ENCODE peak calls at places on chromosome 1, in five cellular contexts. I is foreskin fibroblast, S is NCI-H1930, V is nephron progenitor cell, U is left ventricle myocardium superior. P is an unnamed sample.

GRCh38 chr1:56992318-56993136 is 26.7 kb upstream of the C8B start:
- DNase-seq in I (no peak), S (no peak), U (no peak), V (no peak), P (no peak)

GRCh38 chr1:113811353-113811887 is 856 bp downstream of the RSBN1 start:
- DNase-seq in V (peak), I (peak), U (no peak), S (no peak), P (no peak)

GRCh38 chr1:79549191-79549590 is 542.7 kb upstream of the ADGRL4 start:
- DNase-seq in V (no peak), U (no peak), I (no peak), S (no peak), P (no peak)

GRCh38 chr1:147627435-147628110 is 42.8 kb downstream of the ACP6 start:
- DNase-seq in U (peak), V (peak), I (peak), S (peak), P (peak)

GRCh38 chr1:11670747-11671146 is 6.7 kb downstream of the FBXO6 start:
- DNase-seq in V (no peak), U (no peak), S (no peak), I (no peak), P (no peak)

GRCh38 chr1:228175316-228176023 is 9.9 kb downstream of the IBA57 start:
- DNase-seq in U (no peak), S (no peak), I (no peak), V (no peak), P (no peak)

GRCh38 chr1:119885903-119886783 is 10.2 kb downstream of the ADAM30 start:
- DNase-seq in U (peak), S (peak), V (peak), I (peak), P (peak)

GRCh38 chr1:225882699-225883615 is 777 bp upstream of the TMEM63A start:
- DNase-seq in U (peak), I (peak), V (peak), S (no peak), P (peak)

GRCh38 chr1:25080294-25081209 is 150.5 kb upstream of the RUNX3 start:
- DNase-seq in V (no peak), U (no peak), S (no peak), I (no peak), P (peak)

GRCh38 chr1:3173113-3173745 is 104.2 kb downstream of the PRDM16 start:
- DNase-seq in V (no peak), S (no peak), U (no peak), I (no peak), P (no peak)

GRCh38 chr1:235391879-235392278 is 24.7 kb downstream of the TBCE start:
- DNase-seq in U (no peak), V (no peak), S (no peak), I (peak), P (no peak)

GRCh38 chr1:34870395-34870794 is 10.8 kb upstream of the SMIM12 start:
- DNase-seq in S (no peak), V (no peak), I (no peak), U (no peak), P (no peak)

GRCh38 chr1:219670426-219671149 is 57.7 kb upstream of the ZC3H11B start:
- DNase-seq in U (peak), I (no peak), V (no peak), S (no peak), P (peak)

GRCh38 chr1:161074676-161075368 is 5.1 kb upstream of the ARHGAP30 start:
- DNase-seq in V (no peak), U (no peak), I (no peak), S (no peak), P (no peak)

GRCh38 chr1:47587891-47588582 is 150.2 kb downstream of the FOXD2 start:
- DNase-seq in U (peak), S (no peak), V (no peak), I (no peak), P (no peak)

GRCh38 chr1:169892819-169893644 is 664 bp downstream of the SCYL3 start:
- DNase-seq in I (peak), S (no peak), U (peak), V (no peak), P (peak)

GRCh38 chr1:43293896-43294760 is 6.7 kb upstream of the TIE1 start:
- DNase-seq in I (peak), S (no peak), V (no peak), U (no peak), P (peak)

GRCh38 chr1:77889240-77889637 is 815 bp downstream of the NEXN start:
- DNase-seq in S (no peak), U (no peak), V (no peak), I (peak), P (no peak)

GRCh38 chr1:66439028-66439427 is 94.9 kb upstream of the SGIP1 start:
- DNase-seq in U (no peak), V (no peak), S (no peak), I (peak), P (peak)

GRCh38 chr1:75791022-75791421 is 5.0 kb downstream of the RABGGTB start:
- DNase-seq in I (no peak), U (no peak), S (no peak), V (no peak), P (peak)

GRCh38 chr1:21756393-21757089 is 26.4 kb downstream of the USP48 start:
- DNase-seq in I (no peak), V (no peak), S (no peak), U (no peak), P (no peak)

GRCh38 chr1:78586572-78586971 is 33.7 kb upstream of the IFI44L start:
- DNase-seq in I (peak), V (no peak), U (no peak), S (no peak), P (no peak)

GRCh38 chr1:228544921-228545591 is 57.9 kb downstream of the RNF187 start:
- DNase-seq in I (no peak), V (no peak), U (no peak), S (no peak), P (no peak)

GRCh38 chr1:94063379-94063778 is 57.6 kb downstream of the ABCA4 start:
- DNase-seq in U (peak), S (no peak), V (peak), I (peak), P (no peak)

GRCh38 chr1:21773585-21773984 is 9.4 kb downstream of the USP48 start:
- DNase-seq in V (no peak), U (no peak), I (no peak), S (no peak), P (no peak)

GRCh38 chr1:84370831-84371394 is 27.4 kb upstream of the DNASE2B start:
- DNase-seq in U (no peak), S (no peak), I (peak), V (no peak), P (peak)

GRCh38 chr1:194081444-194081843 is 895.0 kb upstream of the B3GALT2 start:
- DNase-seq in I (no peak), U (no peak), V (no peak), S (no peak), P (no peak)

GRCh38 chr1:169108897-169109560 is 2.5 kb downstream of the ATP1B1 start:
- DNase-seq in I (peak), U (no peak), V (no peak), S (no peak), P (no peak)

P was measured in HT1080.